ENCODE peak calls at places on chromosomes 13 and 19, in five cellular contexts. E is SK-N-SH, W is HepG2, V is K562, X is GM12878. A is an unnamed sample.

GRCh38 chr13:85853901-85854663 is 54.9 kb upstream of the SLITRK6 start:
- DNase-seq in E (no peak), W (no peak), V (no peak), X (no peak), A (no peak)

GRCh38 chr19:42498387-42498786 is 29.9 kb downstream of the CEACAM1 start:
- DNase-seq in E (no peak), W (peak), V (no peak), X (no peak), A (no peak)

GRCh38 chr19:42010245-42011126 is 16.5 kb upstream of the ATP1A3 start:
- DNase-seq in E (no peak), W (no peak), V (no peak), X (no peak), A (peak)

GRCh38 chr13:111371211-111371610 is 50.8 kb downstream of the TEX29 start:
- DNase-seq in E (no peak), W (no peak), V (no peak), X (no peak), A (no peak)

GRCh38 chr13:89936256-89936655 is 1411.2 kb upstream of the MIR17HG start:
- DNase-seq in E (no peak), W (no peak), V (no peak), X (no peak), A (no peak)

GRCh38 chr13:110474713-110475112 is 86.8 kb downstream of the RAB20 start:
- DNase-seq in E (no peak), W (no peak), V (no peak), X (no peak), A (no peak)

GRCh38 chr19:14632286-14632685 is 42.4 kb downstream of the ADGRE3 start:
- DNase-seq in E (peak), W (peak), V (peak), X (peak), A (peak)

GRCh38 chr19:54626757-54627156 is 3.5 kb upstream of the LILRB1 start:
- DNase-seq in E (no peak), W (no peak), V (no peak), X (no peak), A (no peak)

GRCh38 chr19:3710265-3710812 is 2.2 kb downstream of the TJP3 start:
- DNase-seq in E (peak), W (peak), V (peak), X (no peak), A (peak)

GRCh38 chr13:34155931-34156607 is 338.1 kb downstream of the RFC3 start:
- DNase-seq in E (no peak), W (no peak), V (no peak), X (no peak), A (peak)

DNA sequence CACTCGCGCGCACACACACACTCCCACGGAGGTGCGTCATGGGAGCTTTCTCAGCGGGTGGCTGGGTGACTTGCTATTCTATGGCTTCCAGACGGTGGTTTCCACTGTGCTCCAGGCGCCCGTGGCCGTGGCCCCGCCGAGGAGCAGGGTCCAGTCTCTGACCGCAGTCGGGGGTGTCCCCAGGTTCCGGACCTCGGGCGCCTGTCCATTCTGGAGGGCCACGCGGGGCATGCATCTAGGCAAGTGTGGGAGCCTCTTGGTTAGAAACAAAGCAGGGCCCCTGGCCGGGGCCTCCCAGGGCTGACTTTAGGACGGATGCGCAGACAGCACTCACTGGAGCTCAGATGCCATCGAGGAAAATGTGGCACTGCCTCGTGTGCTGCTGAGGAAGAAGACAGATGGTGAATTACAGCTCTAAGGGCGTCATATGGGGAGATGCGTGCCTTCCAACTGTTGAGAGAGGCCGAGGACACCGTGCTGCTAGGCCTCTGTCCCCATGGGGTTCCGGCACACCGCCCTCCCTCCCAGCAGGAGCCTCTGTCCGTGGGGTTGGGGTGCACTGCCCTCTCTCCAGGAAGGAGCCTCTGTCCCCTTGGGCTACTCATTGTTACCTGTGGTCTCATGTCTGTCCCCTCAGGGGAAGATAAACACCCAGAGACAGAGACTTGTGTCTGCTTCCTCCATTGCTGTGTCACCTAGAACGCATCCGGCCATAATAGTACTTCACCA is 38.1 kb downstream of the TMEM255B start:
- DNase-seq in E (no peak), W (no peak), V (no peak), X (no peak), A (no peak)
- TF ChIP-seq ZBTB33 in E (no peak), W (no peak), V (no peak), X (no peak), A (no peak)

GRCh38 chr19:39262496-39262895 is 5.7 kb upstream of the IFNL2 start:
- DNase-seq in E (no peak), W (no peak), V (no peak), X (no peak), A (no peak)

GRCh38 chr19:39263912-39264305 is 4.3 kb upstream of the IFNL2 start:
- DNase-seq in E (no peak), W (no peak), V (no peak), X (no peak), A (no peak)

GRCh38 chr19:39264306-39265290 is 3.6 kb upstream of the IFNL2 start:
- DNase-seq in E (no peak), W (no peak), V (no peak), X (no peak), A (no peak)

GRCh38 chr19:39261704-39262103 is 6.5 kb upstream of the IFNL2 start:
- DNase-seq in E (no peak), W (no peak), V (no peak), X (no peak), A (no peak)

DNA sequence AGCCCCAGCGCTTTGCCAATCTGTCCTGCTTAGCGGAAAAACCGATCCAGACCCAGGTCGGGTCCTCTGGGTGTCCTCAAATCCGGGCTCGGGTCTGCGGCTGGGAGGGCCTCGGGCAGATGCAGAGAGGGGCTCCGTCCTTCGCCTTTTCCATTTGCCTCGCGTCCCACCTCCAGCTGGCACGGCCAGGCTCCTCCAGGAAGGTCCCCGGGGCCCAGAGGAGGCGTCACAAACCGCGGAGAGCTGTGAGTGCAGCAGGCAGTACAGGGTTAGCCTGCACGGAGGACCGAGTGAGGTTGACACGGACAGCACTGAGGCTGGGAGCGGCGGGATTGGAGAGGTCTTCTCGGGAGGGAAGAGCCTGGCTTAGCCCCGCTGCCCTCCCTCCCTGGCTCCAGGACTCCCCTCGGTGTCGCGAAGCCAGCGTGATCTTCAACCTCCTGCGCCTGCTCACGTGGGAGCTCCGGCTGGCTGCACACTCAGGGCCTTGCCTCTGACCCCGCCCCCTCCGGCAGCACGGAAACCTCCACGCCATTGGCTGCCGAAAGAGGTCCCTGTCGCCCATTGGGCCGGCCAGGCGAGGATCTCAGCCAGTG is 2.8 kb upstream of the IFNL2 start:
- DNase-seq in E (no peak), W (no peak), V (no peak), X (no peak), A (no peak)
- TF ChIP-seq ZBTB33 in E (no peak), W (no peak), V (no peak), X (no peak), A (no peak)

DNA sequence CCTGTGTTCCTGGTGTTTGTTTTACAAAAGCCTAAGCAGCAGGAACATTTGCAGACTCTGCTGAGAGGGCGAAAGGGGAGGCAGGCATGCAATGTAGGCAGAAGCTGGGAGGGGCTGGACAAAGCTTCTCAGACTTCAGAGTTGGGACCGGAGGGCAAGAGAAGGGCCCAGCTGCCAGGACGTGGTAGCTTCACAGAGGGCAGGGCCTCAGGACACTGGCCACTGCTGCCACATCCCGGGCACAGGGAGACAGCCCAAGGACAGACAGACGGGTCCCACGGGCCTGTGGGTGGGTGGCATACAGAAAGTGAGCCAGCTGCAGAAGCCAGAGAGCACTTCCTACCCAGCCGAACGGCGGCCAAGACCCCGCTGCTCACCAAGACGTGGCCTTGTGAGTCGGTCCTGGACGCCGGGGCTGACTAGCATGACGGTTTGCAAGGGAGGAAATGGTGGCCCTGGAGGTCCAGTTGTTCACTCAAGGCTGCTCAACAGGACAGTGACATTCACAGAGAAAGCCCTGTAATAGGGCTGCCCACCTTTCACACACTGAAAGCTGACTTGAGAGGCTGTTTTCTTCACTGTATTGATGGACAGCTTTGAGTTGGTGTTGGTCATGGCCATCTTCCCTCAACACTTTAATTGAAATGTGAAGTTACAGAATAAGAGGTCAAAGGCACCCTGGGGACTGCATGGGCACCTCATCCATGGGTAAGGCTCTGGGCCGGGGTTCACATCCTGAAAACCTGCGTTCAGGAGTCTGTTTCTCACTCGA is 23.7 kb upstream of the TFDP1 start:
- DNase-seq in E (no peak), W (no peak), V (no peak), X (no peak), A (no peak)
- TF ChIP-seq ZBTB33 in E (no peak), W (no peak), V (no peak), X (no peak), A (no peak)

GRCh38 chr13:112637017-112637801 is 49.3 kb upstream of the TUBGCP3 start:
- DNase-seq in E (no peak), W (no peak), V (no peak), X (no peak), A (no peak)
- TF ChIP-seq ZBTB33 in E (no peak), W (no peak), V (no peak), X (no peak), A (no peak)

DNA sequence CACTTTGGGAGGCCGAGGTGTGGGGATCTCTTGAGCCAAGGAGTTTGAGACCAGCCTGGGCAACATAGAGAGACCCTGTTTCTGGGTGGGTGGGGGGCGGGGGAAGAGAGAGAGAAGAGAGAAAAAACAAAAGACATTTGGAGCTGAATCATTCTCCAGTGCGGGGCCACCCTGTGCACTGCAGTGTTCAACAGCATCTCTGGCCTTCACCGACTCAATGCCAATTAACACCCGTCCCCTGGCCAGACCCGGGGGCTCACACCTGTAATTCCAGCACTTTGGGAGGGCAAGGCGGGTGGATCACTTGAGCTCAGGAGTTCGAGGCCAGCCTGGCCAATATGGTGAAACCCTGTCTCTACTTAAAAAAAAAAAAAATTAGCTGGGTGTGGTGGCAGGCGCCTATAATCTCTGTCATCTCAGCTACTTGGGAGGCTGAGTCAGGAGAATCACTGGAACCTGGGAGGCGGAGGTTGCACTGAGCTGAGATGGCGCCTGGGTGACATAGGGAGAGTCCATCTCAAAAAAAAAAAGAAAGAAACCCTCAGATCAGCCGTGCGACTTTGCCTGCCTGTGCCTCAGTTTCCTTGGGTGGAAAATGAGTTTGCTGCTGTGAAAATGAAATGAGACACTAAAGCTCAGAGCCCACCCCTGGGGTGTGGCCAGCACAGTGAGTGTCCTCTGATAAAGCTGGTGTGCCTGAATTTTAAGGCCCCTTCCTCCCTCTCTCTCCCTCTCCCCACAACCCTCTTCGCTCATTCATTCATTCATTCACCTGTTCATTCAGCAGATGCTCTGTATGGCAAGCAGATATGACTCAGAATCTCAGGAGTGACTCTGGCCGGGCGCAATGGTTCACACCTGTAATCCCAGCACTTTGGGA is 6.4 kb downstream of the KLF2 start:
- DNase-seq in E (no peak), W (no peak), V (no peak), X (no peak), A (no peak)
- TF ChIP-seq ZBTB33 in E (no peak), W (no peak), V (no peak), X (no peak), A (no peak)

DNA sequence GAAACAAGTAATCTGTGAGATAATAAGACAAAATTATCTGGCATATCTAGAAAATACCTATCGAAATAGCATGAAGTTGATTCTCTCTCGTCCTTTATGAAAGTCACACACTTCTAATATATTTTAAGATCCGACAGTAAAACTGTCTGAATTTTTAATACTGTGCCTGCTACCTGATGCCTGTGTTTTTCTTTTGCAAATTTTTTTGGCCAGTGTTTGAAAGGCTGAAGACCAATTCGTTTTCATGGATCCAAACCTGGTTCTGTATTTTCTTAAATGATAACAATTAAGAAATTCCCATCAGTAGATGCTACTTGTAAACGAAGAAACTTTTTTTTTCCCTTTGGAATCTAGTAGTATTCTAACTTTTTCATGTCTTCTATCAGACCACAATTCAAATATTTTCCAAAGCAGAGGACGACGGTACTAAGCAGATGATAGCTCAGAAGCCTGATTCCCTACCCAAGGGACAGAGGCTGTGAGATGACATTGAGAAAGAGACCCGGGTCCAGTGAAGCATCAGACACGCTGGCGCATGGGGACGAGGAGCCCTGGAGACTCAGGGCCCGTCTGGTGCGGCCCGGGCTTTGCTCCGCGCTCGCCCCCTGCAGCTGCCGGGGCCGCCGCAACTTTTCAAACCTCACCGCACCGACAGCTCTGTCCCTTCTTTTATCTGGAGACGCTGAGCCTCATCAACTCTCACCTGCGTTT is 49.5 kb upstream of the PABPC3 start:
- DNase-seq in E (peak), W (no peak), V (no peak), X (no peak), A (no peak)
- TF ChIP-seq ZBTB33 in E (no peak), W (no peak), V (no peak), X (no peak), A (no peak)

DNA sequence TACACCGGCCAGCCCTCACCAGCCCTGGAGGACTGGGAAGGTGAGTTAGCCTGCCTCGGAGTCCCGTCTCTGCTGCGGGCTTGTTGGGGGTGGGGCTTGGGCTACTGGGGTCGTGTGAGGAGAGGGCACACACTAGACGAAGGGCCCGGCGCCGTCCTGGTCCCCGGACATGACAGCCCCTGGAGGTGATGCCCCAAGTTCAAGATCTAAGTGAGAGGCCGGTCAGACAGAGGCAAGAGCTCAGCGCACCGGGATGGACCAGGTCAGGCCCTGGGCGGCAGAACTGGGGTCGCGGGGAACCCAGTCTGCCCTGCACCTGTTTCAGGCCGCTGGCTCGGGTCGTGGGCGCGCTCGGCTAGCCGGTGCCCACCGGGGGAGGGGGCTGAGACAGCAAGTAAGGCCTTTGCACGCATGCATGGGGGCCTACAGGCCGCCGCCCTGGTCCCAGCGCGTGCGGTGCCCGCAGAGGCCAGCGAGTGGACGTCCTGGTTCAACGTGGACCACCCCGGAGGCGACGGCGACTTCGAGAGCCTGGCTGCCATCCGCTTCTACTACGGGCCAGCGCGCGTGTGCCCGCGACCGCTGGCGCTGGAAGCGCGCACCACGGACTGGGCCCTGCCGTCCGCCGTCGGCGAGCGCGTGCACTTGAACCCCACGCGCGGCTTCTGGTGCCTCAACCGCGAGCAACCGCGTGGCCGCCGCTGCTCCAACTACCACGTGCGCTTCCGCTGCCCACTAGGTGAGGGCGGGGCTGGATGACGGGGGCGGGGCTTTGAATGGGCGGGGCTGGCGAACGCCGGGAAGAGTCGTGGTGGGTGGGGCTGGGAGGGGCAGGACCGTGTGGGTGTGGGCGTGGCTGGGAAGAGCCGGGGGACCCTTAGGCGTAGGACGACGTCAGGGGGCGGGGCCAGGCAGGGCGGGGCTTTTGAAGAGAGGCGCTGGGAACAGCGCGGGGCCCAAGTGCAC is 2.0 kb downstream of the CILP2 start:
- DNase-seq in E (peak), W (no peak), V (peak), X (no peak), A (peak)
- TF ChIP-seq ZBTB33 in E (no peak), W (no peak), V (peak), X (peak), A (no peak)

GRCh38 chr13:112712451-112712881 is 22.6 kb downstream of the ATP11A start:
- DNase-seq in E (no peak), W (no peak), V (no peak), X (no peak), A (no peak)
- TF ChIP-seq ZBTB33 in E (no peak), W (no peak), V (no peak), X (no peak), A (no peak)

GRCh38 chr19:38693380-38694223 is 46.2 kb downstream of the ACTN4 start:
- DNase-seq in E (no peak), W (peak), V (no peak), X (no peak), A (peak)
- TF ChIP-seq ZBTB33 in E (no peak), W (peak), V (no peak), X (no peak), A (peak)

GRCh38 chr13:41054919-41055619 is 6.2 kb upstream of the WBP4 start:
- DNase-seq in E (peak), W (peak), V (no peak), X (no peak), A (no peak)
- TF ChIP-seq ZBTB33 in E (no peak), W (no peak), V (no peak), X (no peak), A (no peak)